ENCODE peak calls at places on chromosomes 13 and 19, in five cellular contexts. Y is cardiac muscle cell, T is GM23248, A is pancreas, P is neuronal stem cell. M is an unnamed sample. For H3K36me3, the result is how much of the 10 kb centered on the place peaks cover.

GRCh38 chr13:42007844-42008243 is 40.6 kb upstream of the DGKH start:
- DNase-seq in P (no peak), T (peak), Y (peak), A (no peak), M (no peak)

GRCh38 chr13:22262328-22262920 is 591.6 kb downstream of the FGF9 start:
- DNase-seq in Y (no peak), T (no peak), P (no peak), A (no peak), M (no peak)

GRCh38 chr19:58428617-58429016 is 11.3 kb downstream of the ZNF132 start:
- DNase-seq in T (no peak), A (no peak), P (no peak), Y (no peak), M (no peak)

GRCh38 chr19:57813919-57814504 is 701 bp downstream of the ZNF552 start:
- DNase-seq in P (no peak), Y (peak), A (no peak), T (peak), M (no peak)

GRCh38 chr13:95809429-95809828 is 132.5 kb downstream of the DNAJC3 start:
- DNase-seq in A (no peak), P (no peak), T (no peak), Y (no peak), M (no peak)

GRCh38 chr19:40614595-40615411 is 13.6 kb downstream of the LTBP4 start:
- DNase-seq in T (peak), A (no peak), Y (peak), P (peak), M (peak)

GRCh38 chr13:113627136-113627535 is 30.9 kb downstream of the ATP4B start:
- DNase-seq in A (no peak), T (no peak), P (no peak), Y (no peak), M (peak)

GRCh38 chr13:74825170-74825948 is 656.6 kb downstream of the TBC1D4 start:
- DNase-seq in P (peak), Y (peak), A (no peak), T (peak), M (no peak)

GRCh38 chr19:29260477-29261317 is 47.7 kb upstream of the UQCRFS1 start:
- DNase-seq in T (peak), Y (peak), P (peak), A (no peak), M (no peak)

GRCh38 chr13:27437126-27437525 is 12.7 kb downstream of the GTF3A start:
- DNase-seq in A (no peak), Y (no peak), P (no peak), T (no peak), M (no peak)

DNA sequence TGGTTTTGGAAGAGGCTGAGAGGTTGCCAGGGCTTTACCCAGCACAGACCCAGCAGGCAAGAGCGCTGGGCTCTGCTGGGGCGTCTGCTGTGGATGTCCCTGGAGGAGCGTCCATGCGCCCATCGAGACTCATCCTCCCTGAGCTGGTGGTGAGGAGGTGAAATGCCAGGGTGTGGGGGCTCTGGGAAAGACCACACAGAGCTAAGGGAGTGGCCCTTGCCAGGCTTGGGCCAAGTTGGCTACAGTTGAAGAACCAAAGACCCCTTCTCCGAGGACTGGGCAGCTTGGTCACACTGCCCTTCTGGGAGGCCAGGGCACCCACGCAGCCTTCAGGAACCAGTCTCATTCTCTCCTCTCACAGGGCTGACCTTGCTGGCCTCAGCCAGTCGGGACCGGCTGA is 24.6 kb upstream of the OVOL3 start:
- DNase-seq in A (no peak), P (no peak), Y (no peak), T (no peak), M (no peak)
- H3K36me3 ChIP-seq in A (under half), P (half or more), Y (under half), T (under half), M (under half)

DNA sequence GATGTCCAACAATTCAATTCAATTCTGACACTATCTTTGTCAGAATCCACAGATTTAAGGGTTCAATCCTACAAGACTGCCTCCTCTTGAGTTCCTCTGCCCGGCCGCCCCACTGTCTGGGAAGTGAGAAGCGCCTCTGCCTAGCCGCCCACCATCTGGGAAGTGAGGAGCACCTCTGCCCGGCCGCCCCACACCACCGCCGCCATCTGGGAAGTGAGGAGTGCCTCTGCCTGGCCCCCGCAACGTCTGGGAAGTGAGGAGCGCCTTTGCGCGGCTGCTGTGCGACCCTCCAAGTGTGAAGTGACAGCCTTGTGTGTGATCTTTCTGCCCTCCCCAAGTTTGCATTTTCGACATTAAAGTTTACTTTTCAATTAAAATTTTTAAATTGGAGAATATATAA is 6.0 kb downstream of the ZNF614 start:
- DNase-seq in P (no peak), T (no peak), Y (no peak), A (no peak), M (no peak)
- H3K36me3 ChIP-seq in P (half or more), T (half or more), Y (half or more), A (half or more), M (half or more)

DNA sequence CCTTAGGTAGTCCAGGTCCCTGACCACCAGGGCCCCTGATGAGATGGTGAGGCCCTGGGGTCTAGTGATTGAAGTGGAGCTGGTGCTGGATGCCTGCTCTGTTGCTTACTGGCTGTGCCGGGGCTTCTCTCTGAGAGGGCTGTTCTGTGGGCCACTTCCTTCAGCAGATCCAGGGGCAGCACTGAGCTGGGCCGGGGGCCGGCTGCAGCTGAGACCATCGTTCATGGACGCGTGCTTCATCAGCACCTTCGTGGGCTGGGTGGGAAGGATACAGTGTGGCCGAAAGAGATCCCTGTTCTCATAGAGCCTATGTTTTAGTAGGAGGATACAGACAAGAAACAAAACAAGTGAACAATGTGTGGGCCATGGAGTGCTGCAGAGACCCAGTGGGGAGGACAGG is 33.2 kb upstream of the TEX29 start:
- DNase-seq in T (no peak), A (no peak), P (no peak), Y (no peak), M (no peak)
- H3K36me3 ChIP-seq in T (under half), A (under half), P (half or more), Y (under half), M (half or more)

GRCh38 chr19:16206046-16206605 is 8.4 kb downstream of the AP1M1 start:
- DNase-seq in A (no peak), T (no peak), Y (no peak), P (no peak), M (no peak)

GRCh38 chr19:16207063-16207462 is 9.4 kb downstream of the AP1M1 start:
- DNase-seq in Y (no peak), A (no peak), P (no peak), T (no peak), M (no peak)

GRCh38 chr19:16207490-16208025 is 9.8 kb downstream of the AP1M1 start:
- DNase-seq in Y (no peak), T (no peak), P (no peak), A (no peak), M (no peak)

GRCh38 chr19:16205205-16206045 is 7.7 kb downstream of the AP1M1 start:
- DNase-seq in Y (no peak), A (no peak), T (no peak), P (no peak), M (no peak)

GRCh38 chr19:16206637-16207036 is 8.9 kb downstream of the AP1M1 start:
- DNase-seq in P (no peak), T (no peak), A (no peak), Y (no peak), M (no peak)
- H3K36me3 ChIP-seq in P (half or more), T (under half), A (under half), Y (under half), M (half or more)

GRCh38 chr19:35013820-35014754 is 14.0 kb downstream of the GRAMD1A start:
- DNase-seq in Y (peak), A (peak), T (no peak), P (no peak), M (no peak)
- H3K36me3 ChIP-seq in Y (under half), A (under half), T (under half), P (half or more), M (half or more)

DNA sequence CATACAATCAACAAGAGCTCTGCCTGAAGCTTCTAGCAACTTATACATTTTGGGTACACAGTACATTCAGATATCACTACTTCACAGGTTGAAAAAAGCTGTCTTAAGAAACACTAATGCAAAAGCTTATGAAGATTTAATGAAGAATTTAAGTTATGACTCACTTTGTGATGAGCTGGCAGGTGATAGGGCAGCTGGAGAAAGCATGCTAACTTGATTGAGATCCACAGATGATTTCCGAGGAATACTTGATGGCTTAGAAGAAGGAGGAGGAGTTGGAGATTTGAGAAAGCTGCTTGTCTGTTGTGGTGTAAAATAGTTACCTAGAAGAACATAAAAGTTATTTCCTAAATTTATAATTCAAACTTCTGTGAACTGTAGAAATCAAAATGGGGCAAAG is 23.3 kb downstream of the EXOSC8 start:
- DNase-seq in P (no peak), Y (no peak), T (peak), A (no peak), M (no peak)
- H3K36me3 ChIP-seq in P (half or more), Y (half or more), T (half or more), A (half or more), M (half or more)

DNA sequence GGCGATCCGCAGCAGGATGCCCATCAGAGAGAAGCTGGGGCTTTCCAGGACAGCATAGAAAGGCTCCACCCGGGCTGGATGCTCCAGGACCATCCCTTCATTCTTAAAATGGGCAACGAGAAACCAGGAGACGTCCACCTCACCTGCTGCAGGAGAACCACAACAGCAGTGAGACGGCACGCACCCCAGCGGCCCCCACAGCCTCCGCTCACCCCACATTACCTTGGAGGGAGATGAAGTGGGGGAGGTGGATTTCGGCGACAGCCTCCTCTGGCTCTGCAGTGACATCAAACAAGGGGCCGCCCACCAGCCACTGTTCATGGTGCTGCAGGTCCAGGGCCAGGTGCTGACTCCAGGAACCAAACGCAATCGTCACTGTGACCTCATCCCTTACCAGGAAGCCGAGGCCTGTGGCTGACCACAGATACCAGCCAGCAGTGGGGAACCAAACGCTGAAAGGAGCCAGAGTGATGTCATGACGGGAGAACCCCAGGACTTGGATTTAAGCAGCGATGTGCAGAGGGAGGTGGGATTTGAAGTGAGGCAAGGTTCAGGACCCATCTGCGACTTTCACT is 25.1 kb downstream of the CARD8 start:
- DNase-seq in P (no peak), A (no peak), T (no peak), Y (no peak), M (no peak)
- H3K36me3 ChIP-seq in P (half or more), A (under half), T (under half), Y (under half), M (half or more)

DNA sequence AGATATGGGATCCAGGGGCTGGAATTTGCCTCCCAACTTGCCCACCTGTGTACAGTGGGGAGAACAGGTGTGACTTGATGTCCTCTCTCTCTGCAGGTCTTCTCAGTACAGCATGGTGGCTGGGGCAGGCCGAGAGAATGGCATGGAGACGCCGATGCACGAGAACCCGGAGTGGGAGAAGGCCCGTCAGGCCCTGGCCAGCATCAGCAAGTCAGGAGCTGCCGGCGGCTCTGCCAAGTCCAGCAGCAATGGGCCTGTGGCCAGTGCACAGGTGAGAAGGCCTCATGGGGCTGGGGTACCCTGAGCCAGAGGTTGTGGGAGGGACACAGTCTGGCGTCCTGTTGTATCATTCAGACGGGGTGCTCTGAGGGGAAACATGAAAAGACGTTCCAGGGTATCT is 3.0 kb downstream of the LENG8 start:
- DNase-seq in P (no peak), T (no peak), Y (no peak), A (peak), M (no peak)
- H3K36me3 ChIP-seq in P (half or more), T (under half), Y (half or more), A (half or more), M (half or more)

DNA sequence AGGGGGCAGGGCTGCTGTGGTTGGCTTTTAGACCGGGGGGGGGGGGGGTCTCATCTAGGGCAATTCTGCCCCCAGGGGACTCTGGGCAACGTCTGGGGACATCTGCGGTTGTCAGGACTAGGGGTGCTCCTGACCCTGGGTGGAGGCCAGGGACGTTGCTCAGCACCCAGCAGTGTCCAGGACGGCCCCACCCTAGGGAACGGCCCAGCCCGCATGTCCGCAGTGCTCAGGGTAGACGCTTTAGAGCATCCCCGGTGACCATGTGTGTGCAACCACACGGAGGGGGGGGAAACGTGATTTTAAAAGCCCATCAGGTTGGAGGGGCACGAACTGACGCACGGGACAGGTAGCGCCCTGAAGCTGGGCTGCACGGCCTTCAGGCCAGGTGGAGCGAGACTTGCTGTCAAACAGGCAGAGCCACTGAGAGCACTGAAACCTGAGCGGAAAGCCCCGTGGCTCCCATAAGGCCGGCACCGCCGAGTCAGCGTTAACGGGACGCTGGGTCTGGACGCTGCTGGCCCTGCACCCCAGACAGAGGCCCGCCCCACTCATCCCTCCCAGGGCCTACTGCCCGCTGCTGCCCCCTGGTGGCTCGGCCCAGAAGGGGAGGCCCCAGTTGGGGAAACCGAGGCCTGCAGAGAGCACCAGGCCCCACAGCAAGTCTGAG is 8.3 kb downstream of the CACTIN start:
- DNase-seq in T (peak), P (no peak), A (peak), Y (peak), M (no peak)
- H3K36me3 ChIP-seq in T (under half), P (under half), A (under half), Y (under half), M (half or more)